ENCODE peak calls at places on chromosome 5, in six cellular contexts. M is naive thymus-derived CD8-positive, alpha-beta T cell; H is heart right ventricle; A is anterior cingulate cortex; K is nephron progenitor cell; T is tibial artery. B is an unnamed sample.
A peak's percentile ranks its signal among the peaks of the same experiment; 100 is the strongest.

GRCh38 chr5:669111-669841 is 23.9 kb downstream of the TPPP start:
- DNase-seq in M (peak; percentile 50), H (no peak), A (peak; percentile 97), K (no peak), T (peak; percentile 62), B (peak; percentile 77)

GRCh38 chr5:4977421-4977820 is 162.7 kb upstream of the ADAMTS16 start:
- DNase-seq in M (no peak), H (no peak), A (no peak), K (no peak), T (no peak), B (no peak)

GRCh38 chr5:114449836-114450515 is 88.1 kb downstream of the KCNN2 start:
- DNase-seq in M (peak; percentile 22), H (peak; percentile 80), A (peak; percentile 57), K (peak; percentile 76), T (peak; percentile 73), B (peak; percentile 74)

GRCh38 chr5:6464441-6464840 is 15.8 kb downstream of the UBE2QL1 start:
- DNase-seq in M (no peak), H (no peak), A (no peak), K (no peak), T (peak; percentile 54), B (no peak)

GRCh38 chr5:171415115-171415730 is 4.2 kb upstream of the FGF18 start:
- DNase-seq in M (no peak), H (no peak), A (no peak), K (no peak), T (no peak), B (no peak)

GRCh38 chr5:34007116-34007674 is 655 bp downstream of the AMACR start:
- DNase-seq in M (no peak), H (no peak), A (no peak), K (no peak), T (no peak), B (no peak)

GRCh38 chr5:170302729-170303501 is 5.3 kb upstream of the LCP2 start:
- DNase-seq in M (peak; percentile 87), H (peak; percentile 62), A (no peak), K (peak; percentile 34), T (no peak), B (no peak)

GRCh38 chr5:21152611-21153010 is 1164.6 kb upstream of the CDH18 start:
- DNase-seq in M (no peak), H (no peak), A (no peak), K (no peak), T (no peak), B (no peak)

GRCh38 chr5:122942164-122942914 is 94.2 kb downstream of the PPIC start:
- DNase-seq in M (no peak), H (no peak), A (no peak), K (peak; percentile 18), T (no peak), B (peak; percentile 6)

GRCh38 chr5:43840424-43841232 is 237.6 kb downstream of the NNT start:
- DNase-seq in M (no peak), H (no peak), A (no peak), K (no peak), T (no peak), B (no peak)

B was measured in endothelial cell.